ENCODE peak calls at places on chromosomes 13 and 19, in five cellular contexts. I, T, J, Q and P are unnamed samples.

GRCh38 chr13:80074143-80074752 is 266.7 kb downstream of the SPRY2 start:
- DNase-seq in I (no peak), T (no peak), J (no peak), Q (no peak), P (no peak)

GRCh38 chr13:20422362-20422761 is 103.3 kb downstream of the CRYL1 start:
- DNase-seq in I (no peak), T (no peak), J (no peak), Q (no peak), P (no peak)

GRCh38 chr19:2476451-2477140 is 669 bp downstream of the GADD45B start:
- DNase-seq in I (peak; percentile 88), T (no peak), J (peak; percentile 49), Q (peak; percentile 49), P (peak; percentile 55)

GRCh38 chr13:65597839-65598818 is 1632.0 kb downstream of the PCDH9 start:
- DNase-seq in I (no peak), T (no peak), J (no peak), Q (no peak), P (no peak)

GRCh38 chr19:51226068-51226467 is 1.2 kb downstream of the CD33 start:
- DNase-seq in I (no peak), T (no peak), J (no peak), Q (no peak), P (no peak)

GRCh38 chr19:55189424-55189823 is 9.3 kb upstream of the SYT5 start:
- DNase-seq in I (no peak), T (no peak), J (peak; percentile 30), Q (peak; percentile 100), P (no peak)

GRCh38 chr19:9945319-9945966 is 9.1 kb upstream of the OLFM2 start:
- DNase-seq in I (no peak), T (no peak), J (peak; percentile 90), Q (peak; percentile 72), P (peak; percentile 2)

GRCh38 chr19:4130635-4131438 is 6.9 kb upstream of the MAP2K2 start:
- DNase-seq in I (no peak), T (no peak), J (no peak), Q (peak; percentile 89), P (peak; percentile 89)

GRCh38 chr19:13090511-13091231 is 12.0 kb downstream of the LYL1 start:
- DNase-seq in I (no peak), T (no peak), J (no peak), Q (no peak), P (no peak)

GRCh38 chr19:34254552-34255432 is at the start of gene GARRE1:
- DNase-seq in I (peak; percentile 92), T (no peak), J (peak; percentile 45), Q (no peak), P (peak; percentile 68)